ENCODE peak calls at places on chromosomes 12 and 14, in nine cellular contexts. C is GM18507; Q is HTR-8/SVneo; S is GM12865; K is activated naive CD8-positive, alpha-beta T cell treated with anti-CD3 and anti-CD28 coated beads, Interleukin-2, amount 10 ng/mL, durations not matched to agents 7 days and 5 days; A is RPMI7951; M is SJSA1; N is foreskin fibroblast; V is NCI-H460. F is an unnamed sample.

GRCh38 chr12:64256166-64256800 is 34.2 kb upstream of the KICS2 start:
- DNase-seq in A (peak; percentile 59), N (peak; percentile 81), C (no peak), Q (peak; percentile 51), M (peak; percentile 50), S (peak; percentile 57), V (peak; percentile 69), K (no peak), F (no peak)

GRCh38 chr14:103679351-103679750 is 35.9 kb downstream of the XRCC3 start:
- DNase-seq in Q (peak; percentile 29), A (no peak), K (no peak), M (no peak), V (peak; percentile 23), N (peak; percentile 46), C (peak; percentile 64), S (peak; percentile 82), F (no peak)

GRCh38 chr14:74429991-74430390 is 4.0 kb upstream of the SYNDIG1L start:
- DNase-seq in C (no peak), S (no peak), V (no peak), K (no peak), N (no peak), M (no peak), Q (no peak), A (no peak), F (no peak)

GRCh38 chr12:91663331-91663998 is 480.8 kb upstream of the DCN start:
- DNase-seq in M (no peak), C (no peak), K (no peak), N (no peak), V (no peak), S (no peak), A (no peak), Q (no peak), F (no peak)

GRCh38 chr14:101254805-101255764 is 306.2 kb upstream of the DIO3 start:
- DNase-seq in M (no peak), V (no peak), K (no peak), N (no peak), Q (no peak), S (no peak), C (no peak), A (no peak), F (no peak)

GRCh38 chr12:27602516-27602915 is 78.5 kb downstream of the PPFIBP1 start:
- DNase-seq in A (peak; percentile 42), C (no peak), S (no peak), M (no peak), V (no peak), K (no peak), Q (no peak), N (no peak), F (no peak)

GRCh38 chr12:14959463-14959862 is 1.9 kb downstream of the ARHGDIB start:
- DNase-seq in V (no peak), M (no peak), S (no peak), Q (no peak), A (no peak), K (no peak), C (no peak), N (no peak), F (no peak)

GRCh38 chr12:67068204-67068731 is 200.9 kb upstream of the CAND1 start:
- DNase-seq in M (no peak), S (no peak), C (no peak), V (no peak), N (peak; percentile 20), A (no peak), Q (peak; percentile 10), K (peak; percentile 34), F (no peak)

GRCh38 chr12:69225251-69225910 is 14.0 kb upstream of the CPSF6 start:
- DNase-seq in N (peak; percentile 19), M (no peak), Q (no peak), A (no peak), V (no peak), S (no peak), C (no peak), K (no peak), F (no peak)

GRCh38 chr12:123268850-123269249 is 2.8 kb downstream of the CDK2AP1 start:
- DNase-seq in S (no peak), C (no peak), A (no peak), K (peak; percentile 35), V (no peak), N (no peak), Q (no peak), M (no peak), F (no peak)

GRCh38 chr14:95906591-95906990 is 30.0 kb downstream of the TUNAR start:
- DNase-seq in K (no peak), M (no peak), N (no peak), V (no peak), Q (no peak), C (no peak), A (no peak), S (no peak), F (no peak)

GRCh38 chr12:3489057-3489456 is 1.9 kb upstream of the PRMT8 start:
- DNase-seq in A (no peak), Q (no peak), S (no peak), C (no peak), V (no peak), M (no peak), N (peak; percentile 70), K (no peak), F (peak; percentile 15)

GRCh38 chr14:94548999-94549985 is 11.9 kb upstream of the SERPINA4 start:
- DNase-seq in A (peak; percentile 35), Q (peak; percentile 60), C (peak; percentile 18), N (peak; percentile 68), S (peak; percentile 69), M (peak; percentile 50), V (peak; percentile 33), K (peak; percentile 68), F (no peak)

GRCh38 chr12:62210422-62210821 is 49.8 kb upstream of the USP15 start:
- DNase-seq in S (peak; percentile 47), A (peak; percentile 33), M (no peak), Q (peak; percentile 48), V (peak; percentile 40), K (no peak), C (no peak), N (peak; percentile 78), F (no peak)

F was measured in MG63.